ENCODE peak calls at places on chromosomes 7 and 10, in eight cellular contexts. One of them, this sample, is unnamed. For H3K36me3, the result is how much of the 10 kb centered on the place peaks cover.

GRCh38 chr7:290554-291301 is 758 bp downstream of the FOXL3 start:
- DNase-seq in neural progenitor cell: no peak
- DNase-seq in effector memory CD4-positive, alpha-beta T cell: no peak
- DNase-seq in GM23248: no peak
- DNase-seq in bronchial epithelial cell: no peak
- DNase-seq in Panc1: no peak
- DNase-seq in heart left ventricle: no peak
- DNase-seq in tibial nerve: no peak
- DNase-seq in this sample: no peak

GRCh38 chr7:21947056-21947455 is 1.4 kb upstream of the CDCA7L start:
- DNase-seq in neural progenitor cell: no peak
- DNase-seq in effector memory CD4-positive, alpha-beta T cell: no peak
- DNase-seq in GM23248: no peak
- DNase-seq in bronchial epithelial cell: no peak
- DNase-seq in Panc1: no peak
- DNase-seq in heart left ventricle: no peak
- DNase-seq in tibial nerve: no peak
- DNase-seq in this sample: no peak

GRCh38 chr10:30850776-30851175 is 180.9 kb downstream of the ZNF438 start:
- DNase-seq in neural progenitor cell: no peak
- DNase-seq in effector memory CD4-positive, alpha-beta T cell: no peak
- DNase-seq in GM23248: no peak
- DNase-seq in bronchial epithelial cell: no peak
- DNase-seq in Panc1: no peak
- DNase-seq in heart left ventricle: no peak
- DNase-seq in tibial nerve: no peak
- DNase-seq in this sample: no peak

GRCh38 chr10:132904169-132904813 is 38.1 kb downstream of the CFAP46 start:
- DNase-seq in neural progenitor cell: peak
- DNase-seq in effector memory CD4-positive, alpha-beta T cell: no peak
- DNase-seq in GM23248: peak
- DNase-seq in bronchial epithelial cell: no peak
- DNase-seq in Panc1: peak
- DNase-seq in heart left ventricle: no peak
- DNase-seq in tibial nerve: no peak
- DNase-seq in this sample: no peak

GRCh38 chr10:80497187-80498038 is 40.3 kb upstream of the SH2D4B start:
- DNase-seq in neural progenitor cell: no peak
- DNase-seq in effector memory CD4-positive, alpha-beta T cell: no peak
- DNase-seq in GM23248: peak
- DNase-seq in bronchial epithelial cell: no peak
- DNase-seq in Panc1: no peak
- DNase-seq in heart left ventricle: peak
- DNase-seq in tibial nerve: no peak
- DNase-seq in this sample: no peak

GRCh38 chr7:100011516-100011915 is 3.9 kb upstream of the ZKSCAN1 start:
- DNase-seq in neural progenitor cell: no peak
- DNase-seq in effector memory CD4-positive, alpha-beta T cell: no peak
- DNase-seq in GM23248: no peak
- DNase-seq in bronchial epithelial cell: no peak
- DNase-seq in Panc1: no peak
- DNase-seq in heart left ventricle: no peak
- DNase-seq in tibial nerve: no peak
- DNase-seq in this sample: no peak

GRCh38 chr10:93475871-93476270 is 6.3 kb downstream of the MYOF start:
- DNase-seq in neural progenitor cell: no peak
- DNase-seq in effector memory CD4-positive, alpha-beta T cell: no peak
- DNase-seq in GM23248: peak
- DNase-seq in bronchial epithelial cell: peak
- DNase-seq in Panc1: peak
- DNase-seq in heart left ventricle: no peak
- DNase-seq in tibial nerve: no peak
- DNase-seq in this sample: no peak

GRCh38 chr7:33639552-33640197 is 265.7 kb upstream of the BMPER start:
- DNase-seq in neural progenitor cell: no peak
- DNase-seq in effector memory CD4-positive, alpha-beta T cell: no peak
- DNase-seq in GM23248: peak
- DNase-seq in bronchial epithelial cell: no peak
- DNase-seq in Panc1: no peak
- DNase-seq in heart left ventricle: no peak
- DNase-seq in tibial nerve: peak
- DNase-seq in this sample: no peak

GRCh38 chr7:99974681-99975080 is 1.1 kb downstream of the AZGP1 start:
- DNase-seq in neural progenitor cell: no peak
- DNase-seq in effector memory CD4-positive, alpha-beta T cell: no peak
- DNase-seq in GM23248: no peak
- DNase-seq in bronchial epithelial cell: no peak
- DNase-seq in Panc1: no peak
- DNase-seq in heart left ventricle: no peak
- DNase-seq in tibial nerve: no peak
- DNase-seq in this sample: no peak

GRCh38 chr10:73917566-73918305 is 6.8 kb downstream of the PLAU start:
- DNase-seq in neural progenitor cell: no peak
- DNase-seq in effector memory CD4-positive, alpha-beta T cell: no peak
- DNase-seq in GM23248: no peak
- DNase-seq in bronchial epithelial cell: no peak
- DNase-seq in Panc1: no peak
- DNase-seq in heart left ventricle: no peak
- DNase-seq in tibial nerve: no peak
- DNase-seq in this sample: no peak

GRCh38 chr10:132192991-132193670 is 6.4 kb downstream of the DPYSL4 start:
- DNase-seq in neural progenitor cell: no peak
- DNase-seq in effector memory CD4-positive, alpha-beta T cell: no peak
- DNase-seq in GM23248: no peak
- DNase-seq in bronchial epithelial cell: no peak
- DNase-seq in Panc1: no peak
- DNase-seq in heart left ventricle: peak
- DNase-seq in tibial nerve: no peak
- DNase-seq in this sample: no peak

GRCh38 chr7:122262246-122262645 is 42.3 kb downstream of the FEZF1 start:
- DNase-seq in neural progenitor cell: peak
- DNase-seq in effector memory CD4-positive, alpha-beta T cell: no peak
- DNase-seq in GM23248: no peak
- DNase-seq in bronchial epithelial cell: peak
- DNase-seq in Panc1: no peak
- DNase-seq in heart left ventricle: no peak
- DNase-seq in tibial nerve: no peak
- DNase-seq in this sample: no peak

GRCh38 chr7:10070899-10071298 is 902.8 kb upstream of the PHF14 start:
- DNase-seq in neural progenitor cell: no peak
- DNase-seq in effector memory CD4-positive, alpha-beta T cell: no peak
- DNase-seq in GM23248: no peak
- DNase-seq in bronchial epithelial cell: no peak
- DNase-seq in Panc1: no peak
- DNase-seq in heart left ventricle: no peak
- DNase-seq in tibial nerve: no peak
- DNase-seq in this sample: no peak

GRCh38 chr10:120382360-120382759 is 74.7 kb upstream of the PLPP4 start:
- DNase-seq in neural progenitor cell: no peak
- DNase-seq in effector memory CD4-positive, alpha-beta T cell: no peak
- DNase-seq in GM23248: no peak
- DNase-seq in bronchial epithelial cell: no peak
- DNase-seq in Panc1: no peak
- DNase-seq in heart left ventricle: no peak
- DNase-seq in tibial nerve: no peak
- DNase-seq in this sample: no peak

GRCh38 chr10:120386196-120386595 is 70.8 kb upstream of the PLPP4 start:
- DNase-seq in neural progenitor cell: no peak
- DNase-seq in effector memory CD4-positive, alpha-beta T cell: no peak
- DNase-seq in GM23248: no peak
- DNase-seq in bronchial epithelial cell: no peak
- DNase-seq in Panc1: no peak
- DNase-seq in heart left ventricle: no peak
- DNase-seq in tibial nerve: no peak
- DNase-seq in this sample: no peak

GRCh38 chr10:120386896-120387295 is 70.1 kb upstream of the PLPP4 start:
- DNase-seq in neural progenitor cell: no peak
- DNase-seq in effector memory CD4-positive, alpha-beta T cell: no peak
- DNase-seq in GM23248: peak
- DNase-seq in bronchial epithelial cell: no peak
- DNase-seq in Panc1: no peak
- DNase-seq in heart left ventricle: no peak
- DNase-seq in tibial nerve: no peak
- DNase-seq in this sample: no peak

GRCh38 chr10:120387326-120387725 is 69.7 kb upstream of the PLPP4 start:
- DNase-seq in neural progenitor cell: no peak
- DNase-seq in effector memory CD4-positive, alpha-beta T cell: no peak
- DNase-seq in GM23248: peak
- DNase-seq in bronchial epithelial cell: no peak
- DNase-seq in Panc1: no peak
- DNase-seq in heart left ventricle: no peak
- DNase-seq in tibial nerve: no peak
- DNase-seq in this sample: peak

GRCh38 chr10:120381924-120382323 is 75.1 kb upstream of the PLPP4 start:
- DNase-seq in neural progenitor cell: no peak
- DNase-seq in effector memory CD4-positive, alpha-beta T cell: no peak
- DNase-seq in GM23248: no peak
- DNase-seq in bronchial epithelial cell: no peak
- DNase-seq in Panc1: no peak
- DNase-seq in heart left ventricle: no peak
- DNase-seq in tibial nerve: no peak
- DNase-seq in this sample: no peak
- H3K36me3 ChIP-seq in neural progenitor cell: under half
- H3K36me3 ChIP-seq in effector memory CD4-positive, alpha-beta T cell: under half
- H3K36me3 ChIP-seq in GM23248: under half
- H3K36me3 ChIP-seq in bronchial epithelial cell: under half
- H3K36me3 ChIP-seq in Panc1: under half
- H3K36me3 ChIP-seq in heart left ventricle: under half
- H3K36me3 ChIP-seq in tibial nerve: under half
- H3K36me3 ChIP-seq in this sample: under half

GRCh38 chr7:47291461-47292051 is 290.4 kb downstream of the TNS3 start:
- DNase-seq in neural progenitor cell: no peak
- DNase-seq in effector memory CD4-positive, alpha-beta T cell: no peak
- DNase-seq in GM23248: peak
- DNase-seq in bronchial epithelial cell: peak
- DNase-seq in Panc1: peak
- DNase-seq in heart left ventricle: no peak
- DNase-seq in tibial nerve: no peak
- DNase-seq in this sample: peak
- H3K4me3 ChIP-seq in neural progenitor cell: no peak
- H3K4me3 ChIP-seq in effector memory CD4-positive, alpha-beta T cell: no peak
- H3K4me3 ChIP-seq in GM23248: peak
- H3K4me3 ChIP-seq in bronchial epithelial cell: no peak
- H3K4me3 ChIP-seq in Panc1: no peak
- H3K4me3 ChIP-seq in heart left ventricle: no peak
- H3K4me3 ChIP-seq in tibial nerve: no peak
- H3K4me3 ChIP-seq in this sample: no peak

GRCh38 chr7:44566680-44567079 is 7.0 kb downstream of the DDX56 start:
- DNase-seq in neural progenitor cell: no peak
- DNase-seq in effector memory CD4-positive, alpha-beta T cell: no peak
- DNase-seq in GM23248: no peak
- DNase-seq in bronchial epithelial cell: no peak
- DNase-seq in Panc1: no peak
- DNase-seq in heart left ventricle: no peak
- DNase-seq in tibial nerve: no peak
- DNase-seq in this sample: no peak
- H3K36me3 ChIP-seq in neural progenitor cell: under half
- H3K36me3 ChIP-seq in effector memory CD4-positive, alpha-beta T cell: half or more
- H3K36me3 ChIP-seq in GM23248: under half
- H3K36me3 ChIP-seq in bronchial epithelial cell: under half
- H3K36me3 ChIP-seq in Panc1: under half
- H3K36me3 ChIP-seq in heart left ventricle: half or more
- H3K36me3 ChIP-seq in tibial nerve: half or more
- H3K36me3 ChIP-seq in this sample: under half

GRCh38 chr7:130944997-130945396 is 211.0 kb upstream of the KLF14 start:
- DNase-seq in neural progenitor cell: no peak
- DNase-seq in effector memory CD4-positive, alpha-beta T cell: no peak
- DNase-seq in GM23248: no peak
- DNase-seq in bronchial epithelial cell: no peak
- DNase-seq in Panc1: no peak
- DNase-seq in heart left ventricle: no peak
- DNase-seq in tibial nerve: no peak
- DNase-seq in this sample: no peak
- H3K4me3 ChIP-seq in neural progenitor cell: no peak
- H3K4me3 ChIP-seq in effector memory CD4-positive, alpha-beta T cell: peak
- H3K4me3 ChIP-seq in GM23248: no peak
- H3K4me3 ChIP-seq in bronchial epithelial cell: no peak
- H3K4me3 ChIP-seq in Panc1: no peak
- H3K4me3 ChIP-seq in heart left ventricle: no peak
- H3K4me3 ChIP-seq in tibial nerve: no peak
- H3K4me3 ChIP-seq in this sample: no peak

DNA sequence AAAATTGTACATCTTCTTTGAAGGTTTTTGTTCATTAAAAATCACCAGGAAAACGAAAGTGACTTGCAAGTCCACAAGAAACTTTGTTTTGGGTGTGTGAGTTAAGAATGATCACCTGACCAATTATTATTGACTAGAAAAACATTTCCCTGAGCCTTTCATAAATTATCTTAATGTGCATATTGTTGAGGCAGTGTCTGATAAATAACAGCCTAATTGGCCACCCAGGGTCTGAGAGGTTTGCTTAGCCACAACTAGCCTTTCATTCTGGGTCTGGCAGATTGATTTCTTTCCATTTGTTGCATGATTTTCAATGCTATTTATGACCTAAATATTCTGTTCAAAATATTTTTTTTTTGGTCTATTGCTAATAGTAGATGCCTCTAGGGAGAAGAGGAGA is 152.8 kb downstream of the AUTS2 start:
- DNase-seq in neural progenitor cell: no peak
- DNase-seq in effector memory CD4-positive, alpha-beta T cell: no peak
- DNase-seq in GM23248: no peak
- DNase-seq in bronchial epithelial cell: no peak
- DNase-seq in Panc1: no peak
- DNase-seq in heart left ventricle: no peak
- DNase-seq in tibial nerve: no peak
- DNase-seq in this sample: no peak
- H3K36me3 ChIP-seq in neural progenitor cell: under half
- H3K36me3 ChIP-seq in effector memory CD4-positive, alpha-beta T cell: under half
- H3K36me3 ChIP-seq in GM23248: under half
- H3K36me3 ChIP-seq in bronchial epithelial cell: under half
- H3K36me3 ChIP-seq in Panc1: under half
- H3K36me3 ChIP-seq in heart left ventricle: under half
- H3K36me3 ChIP-seq in tibial nerve: under half
- H3K36me3 ChIP-seq in this sample: under half

This sample was measured in kidney epithelial cell.